ENCODE peak calls at places on chromosome 13, in eight cellular contexts. P is AG04450; O is choroid plexus epithelial cell; D is ascending aorta; Q is naive thymus-derived CD4-positive, alpha-beta T cell; T is aorta; F is skeletal muscle cell; K is BE2C. Z is an unnamed sample.

GRCh38 chr13:26482451-26483197 is 74.9 kb upstream of the WASF3 start:
- DNase-seq in P (no peak), O (peak), D (no peak), Q (peak), T (no peak), F (no peak), K (peak), Z (peak)

GRCh38 chr13:112210401-112210800 is 143.5 kb downstream of the SOX1 start:
- DNase-seq in P (no peak), O (no peak), D (no peak), Q (no peak), T (no peak), F (no peak), K (no peak), Z (no peak)

GRCh38 chr13:29920018-29920643 is 69.7 kb upstream of the UBL3 start:
- DNase-seq in P (no peak), O (no peak), D (no peak), Q (no peak), T (no peak), F (no peak), K (no peak), Z (no peak)

GRCh38 chr13:76991432-76991795 is 467 bp upstream of the CLN5 start:
- DNase-seq in P (no peak), O (no peak), D (peak), Q (no peak), T (no peak), F (no peak), K (no peak), Z (peak)

GRCh38 chr13:29767006-29767405 is 83.4 kb downstream of the UBL3 start:
- DNase-seq in P (no peak), O (no peak), D (no peak), Q (no peak), T (no peak), F (no peak), K (no peak), Z (no peak)

GRCh38 chr13:26967119-26968038 is 204.2 kb downstream of the USP12 start:
- DNase-seq in P (peak), O (no peak), D (no peak), Q (no peak), T (no peak), F (no peak), K (peak), Z (no peak)

GRCh38 chr13:40193290-40194203 is 472.9 kb downstream of the FOXO1 start:
- DNase-seq in P (no peak), O (no peak), D (no peak), Q (no peak), T (no peak), F (no peak), K (no peak), Z (no peak)

GRCh38 chr13:29594710-29595379 is 643 bp downstream of the SLC7A1 start:
- DNase-seq in P (peak), O (peak), D (peak), Q (peak), T (peak), F (peak), K (peak), Z (peak)

GRCh38 chr13:100542546-100543156 is 45.9 kb downstream of the GGACT start:
- DNase-seq in P (no peak), O (peak), D (no peak), Q (peak), T (no peak), F (peak), K (no peak), Z (peak)

GRCh38 chr13:83121904-83122303 is 760.4 kb downstream of the SLITRK1 start:
- DNase-seq in P (no peak), O (no peak), D (no peak), Q (no peak), T (no peak), F (no peak), K (peak), Z (no peak)

GRCh38 chr13:44035400-44035799 is 155.7 kb downstream of the LACC1 start:
- DNase-seq in P (no peak), O (no peak), D (no peak), Q (no peak), T (no peak), F (no peak), K (no peak), Z (no peak)

GRCh38 chr13:66915596-66916185 is 314.4 kb downstream of the PCDH9 start:
- DNase-seq in P (no peak), O (peak), D (no peak), Q (peak), T (no peak), F (no peak), K (no peak), Z (no peak)

GRCh38 chr13:37597477-37597876 is 1.1 kb downstream of the POSTN start:
- DNase-seq in P (no peak), O (no peak), D (no peak), Q (no peak), T (no peak), F (no peak), K (no peak), Z (no peak)

GRCh38 chr13:25493930-25494707 is 122.3 kb downstream of the ATP8A2 start:
- DNase-seq in P (no peak), O (no peak), D (no peak), Q (no peak), T (no peak), F (no peak), K (no peak), Z (no peak)

GRCh38 chr13:35927554-35927953 is 203.6 kb downstream of the DCLK1 start:
- DNase-seq in P (peak), O (peak), D (no peak), Q (no peak), T (no peak), F (no peak), K (peak), Z (no peak)

GRCh38 chr13:99656092-99656745 is 154.9 kb downstream of the TM9SF2 start:
- DNase-seq in P (peak), O (peak), D (no peak), Q (peak), T (peak), F (no peak), K (peak), Z (peak)

GRCh38 chr13:27186295-27186694 is 14.7 kb upstream of the USP12 start:
- DNase-seq in P (no peak), O (no peak), D (no peak), Q (no peak), T (no peak), F (no peak), K (no peak), Z (no peak)

GRCh38 chr13:21336609-21337008 is 122.5 kb downstream of the ZDHHC20 start:
- DNase-seq in P (no peak), O (no peak), D (no peak), Q (no peak), T (no peak), F (no peak), K (no peak), Z (no peak)

GRCh38 chr13:71632721-71633120 is 234.3 kb downstream of the DACH1 start:
- DNase-seq in P (no peak), O (no peak), D (no peak), Q (no peak), T (no peak), F (no peak), K (no peak), Z (no peak)

GRCh38 chr13:43374621-43375020 is 351.2 kb downstream of the DNAJC15 start:
- DNase-seq in P (no peak), O (peak), D (no peak), Q (no peak), T (no peak), F (no peak), K (no peak), Z (no peak)

GRCh38 chr13:75263741-75264407 is 218.1 kb downstream of the TBC1D4 start:
- DNase-seq in P (no peak), O (peak), D (no peak), Q (no peak), T (no peak), F (peak), K (no peak), Z (no peak)

GRCh38 chr13:97215325-97215724 is 6.8 kb upstream of the MBNL2 start:
- DNase-seq in P (no peak), O (no peak), D (no peak), Q (no peak), T (no peak), F (no peak), K (no peak), Z (no peak)

GRCh38 chr13:28935104-28935503 is 115.0 kb downstream of the MTUS2 start:
- DNase-seq in P (no peak), O (no peak), D (no peak), Q (no peak), T (no peak), F (no peak), K (no peak), Z (no peak)

GRCh38 chr13:45621950-45622349 is 6.4 kb upstream of the ERICH6B start:
- DNase-seq in P (no peak), O (no peak), D (no peak), Q (no peak), T (no peak), F (no peak), K (no peak), Z (no peak)

DNA sequence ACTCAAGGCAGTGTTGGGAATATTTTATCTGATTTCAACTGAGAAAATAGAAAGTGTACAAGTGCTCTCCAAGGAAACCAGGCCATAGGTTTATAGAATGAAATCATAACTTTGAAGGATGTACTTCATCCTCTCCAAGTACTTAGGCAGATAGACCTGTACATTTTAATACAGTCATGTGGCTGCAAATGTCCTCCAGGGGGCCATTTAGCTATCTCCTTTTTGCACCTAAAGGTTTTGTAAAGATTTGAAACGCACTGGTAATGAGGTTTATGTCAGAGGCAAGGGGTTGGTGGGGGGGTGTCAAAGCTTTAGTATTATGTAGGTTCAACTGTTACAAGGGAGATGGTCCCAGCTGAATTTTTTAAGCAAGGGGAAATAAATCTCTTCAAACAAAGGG is 364.4 kb downstream of the DCT start:
- DNase-seq in P (no peak), O (no peak), D (no peak), Q (no peak), T (no peak), F (no peak), K (no peak), Z (no peak)
- H3K4me3 ChIP-seq in P (no peak), O (no peak), D (no peak), Q (no peak), T (no peak), F (no peak), K (no peak), Z (no peak)

DNA sequence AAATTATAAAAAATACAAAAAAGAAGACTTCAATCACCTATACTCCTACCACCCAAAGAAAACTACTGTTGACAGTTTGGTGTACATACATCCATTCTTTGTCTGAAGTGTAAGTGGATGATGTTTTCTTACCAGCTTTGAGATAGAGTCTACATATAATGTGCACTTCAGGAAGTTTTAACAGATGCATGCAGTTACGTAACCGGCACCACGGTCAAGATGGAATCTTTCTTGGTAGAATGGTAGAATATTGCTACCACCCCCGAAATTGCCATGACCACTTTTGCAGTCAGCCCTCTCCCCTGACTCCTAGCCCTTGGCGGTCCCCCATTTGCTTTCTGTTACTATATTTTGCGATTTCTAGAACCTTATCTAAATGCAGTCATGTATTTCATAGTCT is 1.4 kb downstream of the CUL4A start:
- DNase-seq in P (no peak), O (no peak), D (no peak), Q (no peak), T (no peak), F (no peak), K (no peak), Z (no peak)
- H3K4me3 ChIP-seq in P (peak), O (peak), D (peak), Q (no peak), T (no peak), F (peak), K (peak), Z (no peak)

GRCh38 chr13:34414616-34415015 is 527.5 kb upstream of the NBEA start:
- DNase-seq in P (no peak), O (no peak), D (no peak), Q (no peak), T (no peak), F (no peak), K (no peak), Z (no peak)
- H3K4me3 ChIP-seq in P (no peak), O (no peak), D (no peak), Q (no peak), T (no peak), F (no peak), K (no peak), Z (no peak)

GRCh38 chr13:81781471-81781870 is 1440.5 kb upstream of the SPRY2 start:
- DNase-seq in P (no peak), O (no peak), D (no peak), Q (no peak), T (no peak), F (no peak), K (no peak), Z (no peak)
- H3K4me3 ChIP-seq in P (no peak), O (no peak), D (no peak), Q (no peak), T (no peak), F (no peak), K (no peak), Z (no peak)

Z was measured in Peyer's patch.